ENCODE peak calls at places on chromosome 11, in four cellular contexts. One of them, this sample, is unnamed.

GRCh38 chr11:66478823-66479740 is 1.2 kb upstream of the DPP3 start:
- DNase-seq in frontal cortex: no peak
- DNase-seq in activated CD8-positive, alpha-beta memory T cell treated with anti-CD3 and anti-CD28 coated beads for 4 hours: no peak
- DNase-seq in effector memory CD8-positive, alpha-beta T cell: peak; percentile 10
- DNase-seq in this sample: no peak

GRCh38 chr11:96122601-96123044 is 198.7 kb upstream of the MTMR2 start:
- DNase-seq in frontal cortex: no peak
- DNase-seq in activated CD8-positive, alpha-beta memory T cell treated with anti-CD3 and anti-CD28 coated beads for 4 hours: no peak
- DNase-seq in effector memory CD8-positive, alpha-beta T cell: no peak
- DNase-seq in this sample: no peak

GRCh38 chr11:65013692-65014145 is 241 bp upstream of the ARL2 start:
- DNase-seq in frontal cortex: peak; percentile 98
- DNase-seq in activated CD8-positive, alpha-beta memory T cell treated with anti-CD3 and anti-CD28 coated beads for 4 hours: peak; percentile 74
- DNase-seq in effector memory CD8-positive, alpha-beta T cell: peak; percentile 82
- DNase-seq in this sample: peak; percentile 90

GRCh38 chr11:17314232-17314547 is 37.4 kb upstream of the NCR3LG1 start:
- DNase-seq in frontal cortex: no peak
- DNase-seq in activated CD8-positive, alpha-beta memory T cell treated with anti-CD3 and anti-CD28 coated beads for 4 hours: no peak
- DNase-seq in effector memory CD8-positive, alpha-beta T cell: no peak
- DNase-seq in this sample: no peak

GRCh38 chr11:120811731-120812130 is 212.2 kb upstream of the TBCEL start:
- DNase-seq in frontal cortex: no peak
- DNase-seq in activated CD8-positive, alpha-beta memory T cell treated with anti-CD3 and anti-CD28 coated beads for 4 hours: no peak
- DNase-seq in effector memory CD8-positive, alpha-beta T cell: no peak
- DNase-seq in this sample: no peak

GRCh38 chr11:61871158-61871597 is 20.2 kb downstream of the FADS3 start:
- DNase-seq in frontal cortex: peak; percentile 70
- DNase-seq in activated CD8-positive, alpha-beta memory T cell treated with anti-CD3 and anti-CD28 coated beads for 4 hours: no peak
- DNase-seq in effector memory CD8-positive, alpha-beta T cell: peak; percentile 65
- DNase-seq in this sample: peak; percentile 63

GRCh38 chr11:84408946-84409411 is 1122.8 kb upstream of the CCDC90B start:
- DNase-seq in frontal cortex: no peak
- DNase-seq in activated CD8-positive, alpha-beta memory T cell treated with anti-CD3 and anti-CD28 coated beads for 4 hours: no peak
- DNase-seq in effector memory CD8-positive, alpha-beta T cell: no peak
- DNase-seq in this sample: no peak

GRCh38 chr11:34915136-34916013 is 804 bp downstream of the APIP start:
- DNase-seq in frontal cortex: peak; percentile 46
- DNase-seq in activated CD8-positive, alpha-beta memory T cell treated with anti-CD3 and anti-CD28 coated beads for 4 hours: no peak
- DNase-seq in effector memory CD8-positive, alpha-beta T cell: no peak
- DNase-seq in this sample: peak; percentile 27

GRCh38 chr11:125514336-125515101 is 18.5 kb upstream of the FEZ1 start:
- DNase-seq in frontal cortex: no peak
- DNase-seq in activated CD8-positive, alpha-beta memory T cell treated with anti-CD3 and anti-CD28 coated beads for 4 hours: peak; percentile 45
- DNase-seq in effector memory CD8-positive, alpha-beta T cell: peak; percentile 59
- DNase-seq in this sample: no peak

This sample was measured in hypothalamus.